ENCODE peak calls at places on chromosome 1, in seven cellular contexts. S is epithelial cell of esophagus, R is EL, Y is cardiac muscle cell, O is iris pigment epithelial cell, K is adipocyte, L is H7. H is an unnamed sample.
A peak's percentile ranks its signal among the peaks of the same experiment; 100 is the strongest.

GRCh38 chr1:236167578-236167977 is 25.2 kb downstream of the GPR137B start:
- DNase-seq in R (no peak), S (no peak), Y (no peak), O (no peak), L (no peak), K (no peak), H (no peak)

GRCh38 chr1:57163789-57164188 is 198.0 kb upstream of the C8B start:
- DNase-seq in Y (no peak), K (no peak), O (no peak), R (no peak), S (no peak), L (no peak), H (no peak)

GRCh38 chr1:179812501-179813292 is 64.9 kb downstream of the TOR1AIP2 start:
- DNase-seq in Y (no peak), S (no peak), L (no peak), O (no peak), R (no peak), K (no peak), H (no peak)

GRCh38 chr1:7528386-7529031 is 242.6 kb upstream of the VAMP3 start:
- DNase-seq in S (no peak), Y (no peak), L (no peak), O (peak; percentile 40), K (peak; percentile 38), R (peak; percentile 51), H (no peak)

GRCh38 chr1:155199792-155200191 is 7.9 kb downstream of the THBS3 start:
- DNase-seq in O (no peak), Y (no peak), L (no peak), S (no peak), K (no peak), R (no peak), H (no peak)

GRCh38 chr1:181541947-181542346 is 58.6 kb downstream of the CACNA1E start:
- DNase-seq in S (peak; percentile 85), L (no peak), Y (peak; percentile 33), K (no peak), R (peak; percentile 6), O (peak; percentile 9), H (no peak)

GRCh38 chr1:161260939-161261858 is 2.7 kb downstream of the PCP4L1 start:
- DNase-seq in Y (no peak), K (no peak), S (peak; percentile 62), R (no peak), O (no peak), L (no peak), H (no peak)

GRCh38 chr1:50419192-50419906 is 3.9 kb downstream of the DMRTA2 start:
- DNase-seq in Y (no peak), L (peak; percentile 84), R (no peak), O (no peak), S (no peak), K (no peak), H (peak; percentile 68)

GRCh38 chr1:150567341-150567716 is 12.1 kb downstream of the MCL1 start:
- DNase-seq in K (peak; percentile 48), Y (no peak), S (peak; percentile 21), L (no peak), O (peak; percentile 67), R (no peak), H (peak; percentile 31)

GRCh38 chr1:69305621-69306020 is 262.1 kb upstream of the LRRC7 start:
- DNase-seq in Y (no peak), K (no peak), O (no peak), L (peak; percentile 8), R (no peak), S (no peak), H (peak; percentile 69)

GRCh38 chr1:181647314-181648035 is 164.2 kb downstream of the CACNA1E start:
- DNase-seq in Y (no peak), R (no peak), L (no peak), S (peak; percentile 79), K (no peak), O (no peak), H (no peak)

GRCh38 chr1:167105150-167105840 is 11.4 kb downstream of the STYXL2 start:
- DNase-seq in K (no peak), O (no peak), L (no peak), R (no peak), Y (no peak), S (no peak), H (no peak)

GRCh38 chr1:112904071-112904830 is 51.7 kb downstream of the SLC16A1 start:
- DNase-seq in S (peak; percentile 98), O (peak; percentile 93), K (peak; percentile 47), Y (no peak), R (peak; percentile 97), L (no peak), H (no peak)

GRCh38 chr1:93715529-93716126 is 34.0 kb upstream of the BCAR3 start:
- DNase-seq in K (no peak), Y (peak; percentile 49), O (no peak), S (no peak), R (no peak), L (no peak), H (no peak)

GRCh38 chr1:2927995-2928732 is 93.1 kb upstream of the ACTRT2 start:
- DNase-seq in R (no peak), S (no peak), K (no peak), L (no peak), Y (no peak), O (no peak), H (no peak)